ENCODE peak calls at places on chromosomes 1 and 21, in nine cellular contexts. W is fibroblast of lung, Z is tibial artery, E is esophagus squamous epithelium, H is upper lobe of right lung, S is PC-9, F is lower lobe of right lung, K is transverse colon, M is psoas muscle. G is an unnamed sample. For H3K4me1, the result is how much of the 10 kb centered on the place peaks cover.

GRCh38 chr1:26476958-26477357 is 4.7 kb downstream of the HMGN2 start:
- DNase-seq in M (no peak), W (no peak), K (no peak), Z (no peak), S (no peak), E (no peak), H (no peak), F (no peak), G (no peak)

GRCh38 chr1:81377406-81377805 is 423.3 kb upstream of the ADGRL2 start:
- DNase-seq in M (no peak), E (no peak), Z (no peak), S (no peak), H (no peak), W (no peak), K (no peak), F (no peak), G (no peak)

GRCh38 chr1:24694380-24694843 is 50.8 kb upstream of the CLIC4 start:
- DNase-seq in K (no peak), E (no peak), M (no peak), S (no peak), F (peak), H (no peak), Z (no peak), W (peak), G (peak)

GRCh38 chr1:96464991-96465875 is 256.4 kb upstream of the PTBP2 start:
- DNase-seq in W (peak), E (no peak), S (no peak), H (no peak), Z (peak), K (no peak), F (no peak), M (peak), G (no peak)

GRCh38 chr1:155198547-155198906 is 9.2 kb downstream of the THBS3 start:
- DNase-seq in S (no peak), W (no peak), F (peak), K (no peak), M (peak), Z (no peak), E (no peak), H (no peak), G (peak)

GRCh38 chr1:5833911-5834310 is 158.3 kb downstream of the NPHP4 start:
- DNase-seq in S (no peak), H (no peak), K (no peak), E (no peak), Z (no peak), F (no peak), W (no peak), M (no peak), G (no peak)

GRCh38 chr1:182786223-182787001 is 3.2 kb upstream of the NPL start:
- DNase-seq in Z (peak), M (peak), F (peak), W (peak), E (no peak), S (peak), K (peak), H (peak), G (peak)

GRCh38 chr1:224223819-224224714 is 41.0 kb downstream of the DEGS1 start:
- DNase-seq in S (no peak), K (no peak), F (no peak), H (no peak), E (no peak), W (peak), Z (no peak), M (no peak), G (no peak)

GRCh38 chr1:47439151-47440051 is 1.6 kb downstream of the FOXD2 start:
- DNase-seq in E (no peak), W (no peak), Z (no peak), M (no peak), H (no peak), K (no peak), F (no peak), S (no peak), G (no peak)

GRCh38 chr1:214957330-214958137 is 125.0 kb upstream of the KCNK2 start:
- DNase-seq in F (no peak), W (peak), S (peak), Z (no peak), K (no peak), M (no peak), H (no peak), E (no peak), G (no peak)

GRCh38 chr1:227955808-227956207 is 8.1 kb upstream of the WNT9A start:
- DNase-seq in W (no peak), F (no peak), K (no peak), S (no peak), M (no peak), Z (no peak), E (no peak), H (no peak), G (no peak)

GRCh38 chr1:73800376-73800775 is 397.6 kb downstream of the LRRIQ3 start:
- DNase-seq in Z (no peak), M (no peak), E (no peak), K (no peak), H (no peak), F (no peak), W (peak), S (no peak), G (no peak)

GRCh38 chr1:171788696-171789095 is 7.2 kb downstream of the METTL13 start:
- DNase-seq in K (no peak), E (no peak), M (no peak), F (no peak), W (peak), S (no peak), H (no peak), Z (no peak), G (no peak)

GRCh38 chr1:89688607-89689006 is 55.7 kb downstream of the LRRC8C start:
- DNase-seq in E (no peak), K (no peak), M (no peak), W (no peak), Z (no peak), H (no peak), S (no peak), F (no peak), G (no peak)

GRCh38 chr21:44713846-44714245 is 2.5 kb upstream of the TSPEAR start:
- DNase-seq in S (no peak), K (no peak), W (no peak), E (no peak), H (no peak), M (peak), F (no peak), Z (no peak), G (no peak)

GRCh38 chr1:160639652-160640051 is 7.2 kb downstream of the SLAMF1 start:
- DNase-seq in H (no peak), S (no peak), M (no peak), E (no peak), F (no peak), Z (no peak), K (peak), W (no peak), G (no peak)

GRCh38 chr1:212367474-212368072 is 47.1 kb downstream of the PACC1 start:
- DNase-seq in F (no peak), M (no peak), Z (no peak), H (no peak), E (no peak), S (no peak), K (no peak), W (no peak), G (no peak)

GRCh38 chr1:235902638-235903542 is 36.2 kb upstream of the LYST start:
- DNase-seq in W (peak), S (peak), H (peak), E (no peak), K (peak), M (no peak), Z (no peak), F (peak), G (no peak)

GRCh38 chr1:22044690-22045420 is 7.7 kb upstream of the CDC42 start:
- DNase-seq in Z (no peak), K (no peak), H (peak), W (peak), F (no peak), E (no peak), M (no peak), S (no peak), G (no peak)

GRCh38 chr21:15293251-15293650 is 228.5 kb upstream of the NRIP1 start:
- DNase-seq in Z (no peak), F (no peak), W (peak), E (no peak), H (no peak), S (peak), K (no peak), M (no peak), G (no peak)

GRCh38 chr1:66371233-66372005 is 162.5 kb upstream of the SGIP1 start:
- DNase-seq in W (peak), F (no peak), M (no peak), Z (no peak), H (no peak), S (no peak), K (peak), E (no peak), G (no peak)

GRCh38 chr1:194341587-194341986 is 1155.2 kb upstream of the B3GALT2 start:
- DNase-seq in M (no peak), E (no peak), S (no peak), F (no peak), H (no peak), K (no peak), W (no peak), Z (no peak), G (no peak)

GRCh38 chr1:10663668-10664035 is 132.8 kb downstream of the CASZ1 start:
- DNase-seq in Z (peak), K (peak), E (no peak), F (no peak), S (no peak), M (peak), W (no peak), H (no peak), G (peak)

GRCh38 chr1:19007491-19008441 is 51.3 kb upstream of the IFFO2 start:
- DNase-seq in K (no peak), H (no peak), M (no peak), Z (no peak), E (no peak), S (peak), W (no peak), F (no peak), G (no peak)

GRCh38 chr1:48674641-48675040 is 102.0 kb downstream of the BEND5 start:
- DNase-seq in Z (no peak), H (no peak), E (no peak), F (no peak), M (no peak), S (no peak), W (peak), K (no peak), G (no peak)

GRCh38 chr1:23169727-23170335 is 1.2 kb upstream of the LUZP1 start:
- DNase-seq in M (peak), F (peak), W (peak), H (peak), Z (peak), E (peak), S (no peak), K (peak), G (peak)

GRCh38 chr21:29721242-29721641 is 218.6 kb downstream of the GRIK1 start:
- DNase-seq in H (no peak), Z (no peak), F (no peak), E (no peak), M (no peak), S (no peak), W (no peak), K (no peak), G (no peak)

DNA sequence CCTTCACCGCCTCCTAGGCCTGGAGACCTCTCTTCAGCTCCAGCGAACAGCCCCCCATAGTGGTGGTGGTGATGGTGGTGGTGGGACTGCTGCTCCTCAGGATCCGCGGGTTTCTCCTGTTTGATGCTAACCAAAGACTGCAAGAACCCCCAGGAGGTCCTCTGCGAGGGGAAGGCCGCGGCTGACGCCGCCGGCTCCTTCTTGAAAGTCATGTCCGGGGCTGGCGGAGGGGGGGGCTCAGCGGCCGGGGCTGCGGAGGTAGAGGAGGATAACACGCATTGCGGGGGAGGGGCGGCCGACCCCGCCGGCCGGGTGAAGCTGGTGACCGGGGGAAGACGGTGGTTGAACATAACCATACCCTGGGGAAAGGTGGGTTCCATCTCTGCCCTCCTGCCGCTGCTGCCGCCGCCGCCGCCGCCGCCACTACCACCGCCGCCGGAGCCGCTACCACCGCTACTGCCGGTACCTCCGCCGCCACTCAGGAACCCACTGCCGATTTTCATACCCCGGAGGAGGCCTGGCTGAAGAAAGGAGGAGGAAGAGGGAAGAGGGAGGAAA is 554 bp downstream of the ZNF281 start:
- DNase-seq in E (no peak), W (no peak), K (peak), S (no peak), F (peak), H (peak), M (peak), Z (peak), G (peak)
- TF ChIP-seq CTCF in E (no peak), W (no peak), K (no peak), S (no peak), F (no peak), H (no peak), M (no peak), Z (no peak), G (no peak)

GRCh38 chr1:9418851-9419250 is 120.4 kb upstream of the SLC25A33 start:
- DNase-seq in E (no peak), W (no peak), S (peak), F (no peak), K (no peak), Z (no peak), M (no peak), H (no peak), G (no peak)

GRCh38 chr1:9416918-9417500 is 122.3 kb upstream of the SLC25A33 start:
- DNase-seq in M (no peak), F (no peak), W (no peak), K (no peak), E (no peak), Z (no peak), S (no peak), H (no peak), G (no peak)

GRCh38 chr1:9416506-9416905 is 122.8 kb upstream of the SLC25A33 start:
- DNase-seq in E (no peak), S (no peak), F (no peak), K (no peak), W (no peak), Z (no peak), M (no peak), H (no peak), G (no peak)

GRCh38 chr1:9419642-9420041 is 119.6 kb upstream of the SLC25A33 start:
- DNase-seq in F (no peak), E (no peak), K (no peak), H (no peak), W (no peak), Z (no peak), S (no peak), M (no peak), G (no peak)

DNA sequence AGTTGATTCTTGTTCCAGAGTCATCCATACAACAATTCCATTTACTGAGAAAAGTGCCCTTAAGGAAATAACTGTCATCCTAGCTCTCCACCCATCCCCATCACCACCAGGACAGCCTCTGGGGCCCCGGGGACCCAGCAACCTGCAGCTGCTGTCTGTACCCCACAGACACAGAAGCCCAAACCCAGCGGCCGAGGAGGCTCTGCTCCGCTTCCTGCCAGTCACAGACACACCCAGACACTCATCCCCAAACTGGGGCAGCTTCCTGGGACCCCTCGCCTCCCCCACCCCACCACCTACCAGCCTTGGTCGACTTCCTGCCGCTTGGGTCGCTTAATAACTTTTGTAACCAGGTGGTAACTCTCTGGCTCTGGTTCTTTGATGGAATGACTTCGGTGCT is 121.6 kb upstream of the SLC25A33 start:
- DNase-seq in W (no peak), Z (no peak), K (no peak), S (no peak), H (no peak), F (no peak), M (no peak), E (no peak), G (no peak)
- H3K4me1 ChIP-seq in W (under half), Z (under half), K (under half), S (under half), H (under half), F (under half), M (under half), E (under half), G (under half)

DNA sequence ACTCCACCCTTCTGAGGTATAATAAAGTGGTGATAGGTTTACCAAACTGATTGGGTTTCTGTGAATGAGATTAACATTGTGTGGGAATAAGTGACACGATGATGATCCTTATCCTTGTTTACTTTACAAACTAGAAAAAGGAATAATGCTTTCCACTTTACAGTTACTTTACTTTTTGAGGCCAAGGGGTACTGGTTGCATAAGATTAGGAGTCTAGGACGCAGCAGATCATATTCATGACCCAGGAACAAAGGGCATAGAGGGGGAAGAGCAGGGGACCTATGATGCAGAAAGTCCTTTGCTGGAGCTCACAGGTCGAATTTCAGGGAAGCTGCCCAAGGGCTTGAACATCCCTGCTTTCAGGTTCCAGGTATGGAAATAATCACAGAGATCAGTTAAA is 20.4 kb downstream of the FGGY start:
- DNase-seq in K (no peak), F (no peak), Z (no peak), S (no peak), M (no peak), E (no peak), W (no peak), H (no peak), G (no peak)
- H3K4me3 ChIP-seq in K (no peak), F (peak), Z (no peak), S (no peak), M (peak), E (no peak), W (peak), H (no peak), G (no peak)

DNA sequence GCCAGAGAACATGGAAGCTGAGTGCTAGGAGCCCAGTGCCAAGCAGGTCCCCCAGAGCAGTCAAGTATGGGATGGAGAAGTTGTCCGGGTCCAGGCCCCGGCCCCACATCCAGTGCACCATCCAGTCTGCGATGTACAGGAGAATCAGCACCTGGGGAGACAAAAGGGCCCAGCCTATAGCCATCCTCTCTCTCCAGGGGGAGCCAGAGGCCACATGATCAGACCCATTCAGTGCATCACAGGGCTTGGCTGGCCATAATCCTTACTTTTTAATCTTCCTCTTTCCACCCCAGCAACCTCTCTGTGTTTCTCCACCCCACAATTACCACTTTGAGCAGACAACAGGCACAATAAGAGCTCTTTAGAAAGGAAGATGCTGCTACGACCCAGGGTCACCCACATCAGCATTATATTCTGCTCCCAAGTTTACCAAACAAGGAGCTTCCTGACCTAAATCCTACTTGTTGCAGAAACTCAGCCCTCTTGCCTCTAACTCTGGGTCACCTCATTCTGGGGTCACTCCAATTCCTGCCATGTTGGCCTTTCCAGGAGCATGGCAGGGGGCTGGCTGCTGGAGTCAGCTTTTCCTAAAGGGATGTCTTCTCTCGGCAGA is 16.4 kb upstream of the RAB29 start:
- DNase-seq in F (peak), Z (no peak), H (no peak), S (peak), W (peak), M (peak), E (no peak), K (peak), G (peak)
- TF ChIP-seq CTCF in F (peak), Z (peak), H (peak), S (peak), W (peak), M (peak), E (peak), K (peak), G (peak)

GRCh38 chr1:111126354-111126753 is 13.5 kb downstream of the DRAM2 start:
- DNase-seq in Z (no peak), S (no peak), W (no peak), F (no peak), E (no peak), M (no peak), K (no peak), H (no peak), G (no peak)
- H3K4me1 ChIP-seq in Z (under half), S (under half), W (under half), F (under half), E (under half), M (under half), K (under half), H (under half), G (under half)

GRCh38 chr21:42066521-42066920 is 4.6 kb upstream of the UMODL1 start:
- DNase-seq in S (no peak), E (no peak), M (no peak), F (no peak), H (no peak), W (no peak), Z (no peak), K (no peak), G (no peak)
- H3K4me3 ChIP-seq in S (no peak), E (no peak), M (no peak), F (no peak), H (no peak), W (no peak), Z (no peak), K (no peak), G (no peak)

GRCh38 chr1:201091256-201091655 is 21.0 kb downstream of the CACNA1S start:
- DNase-seq in S (no peak), W (no peak), Z (no peak), E (no peak), F (no peak), H (no peak), K (no peak), M (peak), G (no peak)

GRCh38 chr1:201088395-201088794 is 23.8 kb downstream of the CACNA1S start:
- DNase-seq in K (no peak), E (no peak), M (no peak), H (no peak), S (no peak), F (no peak), W (no peak), Z (no peak), G (no peak)

GRCh38 chr1:201090536-201090935 is 21.7 kb downstream of the CACNA1S start:
- DNase-seq in H (no peak), Z (no peak), M (peak), E (no peak), S (no peak), W (no peak), F (no peak), K (no peak), G (no peak)

GRCh38 chr1:201089621-201090020 is 22.6 kb downstream of the CACNA1S start:
- DNase-seq in E (no peak), W (no peak), S (no peak), Z (no peak), F (no peak), M (peak), K (no peak), H (no peak), G (no peak)

GRCh38 chr1:201088901-201089525 is 23.2 kb downstream of the CACNA1S start:
- DNase-seq in K (no peak), M (no peak), H (peak), Z (no peak), W (no peak), S (no peak), F (no peak), E (no peak), G (no peak)
- TF ChIP-seq CTCF in K (no peak), M (no peak), H (no peak), Z (no peak), W (no peak), S (no peak), F (no peak), E (no peak), G (no peak)

GRCh38 chr1:201455098-201455497 is 13.9 kb downstream of the PHLDA3 start:
- DNase-seq in S (no peak), K (no peak), Z (peak), F (peak), W (no peak), E (no peak), H (peak), M (no peak), G (no peak)
- H3K4me1 ChIP-seq in S (under half), K (under half), Z (under half), F (under half), W (under half), E (half or more), H (under half), M (under half), G (under half)

G was measured in BE2C.